ENCODE peak calls at places on chromosome 13, in nine cellular contexts. One of them, this sample, is unnamed.

GRCh38 chr13:30730526-30730925 is 4.8 kb upstream of the ALOX5AP start:
- DNase-seq in PC-9: no peak
- DNase-seq in cardiac fibroblast: no peak
- DNase-seq in A673: no peak
- DNase-seq in AG04449: no peak
- DNase-seq in lower leg skin: no peak
- DNase-seq in fibroblast of lung: no peak
- DNase-seq in heart right ventricle: no peak
- DNase-seq in GM23338: peak
- DNase-seq in this sample: no peak

GRCh38 chr13:37446503-37446902 is 152.1 kb downstream of the POSTN start:
- DNase-seq in lower leg skin: peak
- DNase-seq in GM23338: no peak
- DNase-seq in cardiac fibroblast: peak
- DNase-seq in heart right ventricle: no peak
- DNase-seq in fibroblast of lung: peak
- DNase-seq in A673: no peak
- DNase-seq in PC-9: peak
- DNase-seq in AG04449: peak
- DNase-seq in this sample: no peak

GRCh38 chr13:41577437-41577836 is 120.1 kb downstream of the RGCC start:
- DNase-seq in lower leg skin: peak
- DNase-seq in A673: no peak
- DNase-seq in GM23338: no peak
- DNase-seq in fibroblast of lung: peak
- DNase-seq in heart right ventricle: peak
- DNase-seq in AG04449: no peak
- DNase-seq in PC-9: no peak
- DNase-seq in cardiac fibroblast: peak
- DNase-seq in this sample: no peak

GRCh38 chr13:97367016-97367415 is 67.0 kb upstream of the RAP2A start:
- DNase-seq in PC-9: no peak
- DNase-seq in GM23338: no peak
- DNase-seq in A673: no peak
- DNase-seq in heart right ventricle: no peak
- DNase-seq in fibroblast of lung: peak
- DNase-seq in AG04449: no peak
- DNase-seq in cardiac fibroblast: peak
- DNase-seq in lower leg skin: no peak
- DNase-seq in this sample: no peak

GRCh38 chr13:32045963-32046785 is 14.6 kb downstream of the FRY start:
- DNase-seq in heart right ventricle: no peak
- DNase-seq in PC-9: no peak
- DNase-seq in fibroblast of lung: peak
- DNase-seq in A673: peak
- DNase-seq in AG04449: no peak
- DNase-seq in cardiac fibroblast: peak
- DNase-seq in lower leg skin: no peak
- DNase-seq in GM23338: peak
- DNase-seq in this sample: no peak

GRCh38 chr13:112885782-112886268 is 83.2 kb upstream of the MCF2L start:
- DNase-seq in fibroblast of lung: peak
- DNase-seq in GM23338: peak
- DNase-seq in AG04449: no peak
- DNase-seq in lower leg skin: no peak
- DNase-seq in PC-9: no peak
- DNase-seq in heart right ventricle: peak
- DNase-seq in cardiac fibroblast: peak
- DNase-seq in A673: no peak
- DNase-seq in this sample: no peak

GRCh38 chr13:110322126-110322827 is 15.2 kb downstream of the COL4A2 start:
- DNase-seq in AG04449: no peak
- DNase-seq in lower leg skin: peak
- DNase-seq in PC-9: no peak
- DNase-seq in GM23338: no peak
- DNase-seq in A673: no peak
- DNase-seq in heart right ventricle: no peak
- DNase-seq in cardiac fibroblast: no peak
- DNase-seq in fibroblast of lung: no peak
- DNase-seq in this sample: no peak

GRCh38 chr13:29594310-29594709 is 1.2 kb downstream of the SLC7A1 start:
- DNase-seq in heart right ventricle: no peak
- DNase-seq in cardiac fibroblast: peak
- DNase-seq in GM23338: peak
- DNase-seq in fibroblast of lung: peak
- DNase-seq in lower leg skin: no peak
- DNase-seq in AG04449: peak
- DNase-seq in PC-9: peak
- DNase-seq in A673: peak
- DNase-seq in this sample: no peak

GRCh38 chr13:113022391-113023216 is 53.6 kb downstream of the MCF2L start:
- DNase-seq in GM23338: peak
- DNase-seq in PC-9: peak
- DNase-seq in AG04449: no peak
- DNase-seq in lower leg skin: no peak
- DNase-seq in A673: peak
- DNase-seq in heart right ventricle: no peak
- DNase-seq in fibroblast of lung: no peak
- DNase-seq in cardiac fibroblast: no peak
- DNase-seq in this sample: no peak

GRCh38 chr13:29884671-29885424 is 34.4 kb upstream of the UBL3 start:
- DNase-seq in fibroblast of lung: no peak
- DNase-seq in PC-9: no peak
- DNase-seq in AG04449: no peak
- DNase-seq in GM23338: peak
- DNase-seq in lower leg skin: no peak
- DNase-seq in A673: peak
- DNase-seq in cardiac fibroblast: peak
- DNase-seq in heart right ventricle: no peak
- DNase-seq in this sample: no peak

GRCh38 chr13:77494226-77494625 is 41.3 kb upstream of the SCEL start:
- DNase-seq in GM23338: no peak
- DNase-seq in A673: no peak
- DNase-seq in lower leg skin: no peak
- DNase-seq in AG04449: no peak
- DNase-seq in PC-9: no peak
- DNase-seq in fibroblast of lung: no peak
- DNase-seq in heart right ventricle: no peak
- DNase-seq in cardiac fibroblast: no peak
- DNase-seq in this sample: no peak

DNA sequence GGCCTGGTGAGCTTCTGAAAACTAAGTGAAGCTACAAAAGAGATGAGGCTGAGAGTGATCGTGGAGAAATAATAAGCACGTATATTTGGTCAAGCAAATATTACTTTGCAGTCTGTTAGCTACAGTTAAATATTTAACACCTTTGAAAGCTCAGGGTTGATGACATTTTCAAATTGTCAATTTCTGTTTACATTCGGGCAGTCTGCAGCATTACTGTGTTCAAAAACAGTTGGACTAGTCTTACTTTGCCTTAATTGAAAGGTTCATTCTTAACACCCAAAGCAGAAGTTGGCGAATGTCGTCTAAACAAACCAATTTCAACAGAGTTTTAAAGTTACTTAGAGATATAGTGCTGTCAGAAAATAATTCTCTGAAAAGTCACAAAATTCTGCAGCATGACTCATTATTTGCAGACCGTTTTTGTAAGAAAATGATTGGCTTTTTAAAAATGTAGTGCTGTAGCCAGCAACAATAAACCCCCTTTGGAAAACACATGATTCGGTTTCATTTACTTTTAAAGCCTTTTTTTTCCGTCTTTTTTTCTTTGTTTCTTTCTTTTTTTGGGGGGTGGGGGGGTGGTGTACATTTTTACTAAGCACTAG is 549.0 kb downstream of the GPC6 start:
- DNase-seq in GM23338: no peak
- DNase-seq in cardiac fibroblast: peak
- DNase-seq in heart right ventricle: no peak
- DNase-seq in lower leg skin: no peak
- DNase-seq in PC-9: no peak
- DNase-seq in AG04449: no peak
- DNase-seq in fibroblast of lung: peak
- DNase-seq in A673: no peak
- DNase-seq in this sample: no peak
- H3K4me3 ChIP-seq in GM23338: no peak
- H3K4me3 ChIP-seq in cardiac fibroblast: no peak
- H3K4me3 ChIP-seq in heart right ventricle: no peak
- H3K4me3 ChIP-seq in lower leg skin: no peak
- H3K4me3 ChIP-seq in PC-9: no peak
- H3K4me3 ChIP-seq in AG04449: no peak
- H3K4me3 ChIP-seq in fibroblast of lung: no peak
- H3K4me3 ChIP-seq in A673: no peak
- H3K4me3 ChIP-seq in this sample: no peak

GRCh38 chr13:23574421-23574820 is 4.2 kb downstream of the TNFRSF19 start:
- DNase-seq in fibroblast of lung: no peak
- DNase-seq in lower leg skin: no peak
- DNase-seq in heart right ventricle: no peak
- DNase-seq in PC-9: no peak
- DNase-seq in GM23338: no peak
- DNase-seq in AG04449: no peak
- DNase-seq in A673: no peak
- DNase-seq in cardiac fibroblast: no peak
- DNase-seq in this sample: no peak

GRCh38 chr13:23570931-23571330 is 719 bp downstream of the TNFRSF19 start:
- DNase-seq in cardiac fibroblast: peak
- DNase-seq in heart right ventricle: no peak
- DNase-seq in GM23338: no peak
- DNase-seq in A673: no peak
- DNase-seq in AG04449: no peak
- DNase-seq in fibroblast of lung: peak
- DNase-seq in lower leg skin: no peak
- DNase-seq in PC-9: no peak
- DNase-seq in this sample: no peak

GRCh38 chr13:23575632-23576031 is 5.4 kb downstream of the TNFRSF19 start:
- DNase-seq in fibroblast of lung: no peak
- DNase-seq in GM23338: no peak
- DNase-seq in A673: no peak
- DNase-seq in AG04449: no peak
- DNase-seq in lower leg skin: no peak
- DNase-seq in heart right ventricle: no peak
- DNase-seq in cardiac fibroblast: no peak
- DNase-seq in PC-9: no peak
- DNase-seq in this sample: no peak

GRCh38 chr13:23570099-23570926 is at the start of gene TNFRSF19:
- DNase-seq in PC-9: no peak
- DNase-seq in A673: peak
- DNase-seq in heart right ventricle: peak
- DNase-seq in lower leg skin: no peak
- DNase-seq in fibroblast of lung: peak
- DNase-seq in AG04449: peak
- DNase-seq in cardiac fibroblast: peak
- DNase-seq in GM23338: peak
- DNase-seq in this sample: no peak

GRCh38 chr13:23572836-23573235 is 2.6 kb downstream of the TNFRSF19 start:
- DNase-seq in cardiac fibroblast: no peak
- DNase-seq in PC-9: no peak
- DNase-seq in lower leg skin: no peak
- DNase-seq in A673: no peak
- DNase-seq in fibroblast of lung: no peak
- DNase-seq in AG04449: no peak
- DNase-seq in GM23338: no peak
- DNase-seq in heart right ventricle: no peak
- DNase-seq in this sample: no peak
- TF ChIP-seq CTCF in cardiac fibroblast: no peak
- TF ChIP-seq CTCF in PC-9: no peak
- TF ChIP-seq CTCF in lower leg skin: no peak
- TF ChIP-seq CTCF in A673: no peak
- TF ChIP-seq CTCF in fibroblast of lung: no peak
- TF ChIP-seq CTCF in AG04449: no peak
- TF ChIP-seq CTCF in GM23338: no peak
- TF ChIP-seq CTCF in heart right ventricle: no peak
- TF ChIP-seq CTCF in this sample: no peak

DNA sequence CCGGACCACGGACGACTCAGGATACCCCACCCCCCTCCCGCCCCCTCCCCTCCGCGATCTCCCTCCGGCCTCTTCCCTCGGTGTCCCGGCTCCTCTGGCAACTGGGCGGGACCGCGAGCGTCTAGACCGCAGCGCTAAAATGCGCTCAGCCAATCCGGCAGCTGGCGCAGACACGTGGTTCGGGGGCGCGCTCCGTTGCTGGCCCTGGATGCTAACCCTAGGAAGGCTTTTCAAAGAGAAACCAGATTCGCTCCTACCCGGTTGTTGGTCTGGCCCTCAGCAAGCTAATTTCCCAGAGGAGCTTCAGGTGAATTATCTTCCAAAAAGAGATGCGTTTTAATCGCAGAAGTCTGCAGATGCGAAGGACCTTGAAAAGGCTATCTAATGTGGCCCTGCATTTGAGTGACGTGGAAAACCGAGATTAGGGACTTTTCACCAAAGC is at the start of gene DZIP1:
- DNase-seq in lower leg skin: peak
- DNase-seq in fibroblast of lung: peak
- DNase-seq in PC-9: no peak
- DNase-seq in heart right ventricle: peak
- DNase-seq in GM23338: peak
- DNase-seq in cardiac fibroblast: peak
- DNase-seq in A673: peak
- DNase-seq in AG04449: no peak
- DNase-seq in this sample: no peak
- H3K4me3 ChIP-seq in lower leg skin: peak
- H3K4me3 ChIP-seq in fibroblast of lung: peak
- H3K4me3 ChIP-seq in PC-9: no peak
- H3K4me3 ChIP-seq in heart right ventricle: peak
- H3K4me3 ChIP-seq in GM23338: peak
- H3K4me3 ChIP-seq in cardiac fibroblast: peak
- H3K4me3 ChIP-seq in A673: peak
- H3K4me3 ChIP-seq in AG04449: peak
- H3K4me3 ChIP-seq in this sample: peak

DNA sequence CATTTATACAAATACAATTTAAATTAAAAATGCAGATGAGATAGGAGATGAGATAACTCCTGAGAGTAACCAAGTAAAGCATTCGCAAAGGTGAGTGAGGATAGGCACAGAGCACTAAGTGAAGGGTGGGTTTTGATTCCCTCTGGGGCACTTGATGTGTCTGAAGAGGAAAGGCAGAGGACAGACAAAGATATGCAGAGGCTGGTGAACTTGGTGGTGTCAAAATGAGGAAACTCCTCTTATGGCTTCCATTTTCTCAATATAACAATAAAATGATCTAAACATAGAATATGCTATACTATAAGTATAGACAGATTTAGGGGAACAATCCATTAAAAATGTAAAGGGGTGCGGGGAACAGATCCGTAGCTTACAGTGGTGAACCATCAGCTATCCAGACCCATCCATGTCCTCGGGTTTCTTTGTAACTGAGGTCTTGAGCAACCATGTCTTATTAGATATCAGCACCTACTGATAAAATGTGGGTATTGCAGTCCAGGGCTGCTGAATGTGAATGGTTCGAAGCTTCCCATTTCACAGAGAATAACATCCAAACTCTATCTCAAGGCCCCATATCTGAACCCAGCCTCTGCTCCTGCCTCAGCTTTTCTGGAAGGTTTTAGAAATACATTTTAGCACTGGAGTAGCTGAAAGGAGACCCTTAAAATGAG is 73.9 kb upstream of the SLC10A2 start:
- DNase-seq in PC-9: peak
- DNase-seq in fibroblast of lung: peak
- DNase-seq in cardiac fibroblast: peak
- DNase-seq in lower leg skin: no peak
- DNase-seq in GM23338: peak
- DNase-seq in AG04449: no peak
- DNase-seq in A673: peak
- DNase-seq in heart right ventricle: no peak
- DNase-seq in this sample: no peak
- TF ChIP-seq CTCF in PC-9: peak
- TF ChIP-seq CTCF in fibroblast of lung: peak
- TF ChIP-seq CTCF in cardiac fibroblast: peak
- TF ChIP-seq CTCF in lower leg skin: no peak
- TF ChIP-seq CTCF in GM23338: peak
- TF ChIP-seq CTCF in AG04449: no peak
- TF ChIP-seq CTCF in A673: peak
- TF ChIP-seq CTCF in heart right ventricle: peak
- TF ChIP-seq CTCF in this sample: no peak

This sample was measured in vagina.